ENCODE peak calls at places on chromosomes 6 and 20, in five cellular contexts. O, G, K, V and S are unnamed samples.

GRCh38 chr20:48841861-48842529 is 14.2 kb upstream of the PREX1 start:
- DNase-seq in O (no peak), G (no peak), K (no peak), V (no peak), S (peak)

GRCh38 chr6:38482466-38482865 is 157.3 kb downstream of the BTBD9 start:
- DNase-seq in O (no peak), G (no peak), K (no peak), V (no peak), S (no peak)

GRCh38 chr6:108737594-108738546 is 110.4 kb upstream of the ARMC2 start:
- DNase-seq in O (no peak), G (no peak), K (no peak), V (no peak), S (peak)

GRCh38 chr6:85418059-85418458 is 31.8 kb upstream of the NT5E start:
- DNase-seq in O (no peak), G (no peak), K (no peak), V (no peak), S (peak)

GRCh38 chr6:80217799-80218198 is 111.3 kb downstream of the BCKDHB start:
- DNase-seq in O (no peak), G (no peak), K (no peak), V (no peak), S (peak)

GRCh38 chr6:56521988-56522387 is 120.7 kb downstream of the DST start:
- DNase-seq in O (no peak), G (no peak), K (no peak), V (no peak), S (no peak)

GRCh38 chr6:21101694-21102093 is 491.9 kb upstream of the SOX4 start:
- DNase-seq in O (no peak), G (no peak), K (no peak), V (no peak), S (no peak)

GRCh38 chr6:159390384-159390783 is 221.2 kb downstream of the FNDC1 start:
- DNase-seq in O (no peak), G (no peak), K (no peak), V (no peak), S (peak)

GRCh38 chr6:55957961-55958422 is 82.6 kb upstream of the BMP5 start:
- DNase-seq in O (no peak), G (no peak), K (no peak), V (no peak), S (peak)

GRCh38 chr20:420721-421574 is 12.8 kb downstream of the RBCK1 start:
- DNase-seq in O (no peak), G (no peak), K (no peak), V (no peak), S (no peak)

GRCh38 chr6:5096482-5096881 is 11.3 kb downstream of the PPP1R3G start:
- DNase-seq in O (no peak), G (no peak), K (no peak), V (no peak), S (no peak)

GRCh38 chr20:46695888-46696287 is 6.6 kb upstream of the TP53RK start:
- DNase-seq in O (no peak), G (no peak), K (no peak), V (no peak), S (peak)

GRCh38 chr20:59082981-59083380 is 40.4 kb upstream of the PRELID3B start:
- DNase-seq in O (no peak), G (no peak), K (no peak), V (no peak), S (no peak)

GRCh38 chr20:57835462-57836455 is 125.9 kb upstream of the PMEPA1 start:
- DNase-seq in O (no peak), G (no peak), K (no peak), V (no peak), S (no peak)

GRCh38 chr6:131787079-131787478 is 20.7 kb upstream of the ENPP1 start:
- DNase-seq in O (no peak), G (no peak), K (no peak), V (no peak), S (no peak)

GRCh38 chr6:147167576-147168461 is 36.4 kb upstream of the STXBP5 start:
- DNase-seq in O (no peak), G (no peak), K (no peak), V (no peak), S (no peak)

GRCh38 chr6:32095338-32096086 is 13.6 kb downstream of the TNXB start:
- DNase-seq in O (no peak), G (no peak), K (no peak), V (no peak), S (no peak)

GRCh38 chr6:121732641-121733040 is 297.2 kb downstream of the GJA1 start:
- DNase-seq in O (no peak), G (no peak), K (no peak), V (no peak), S (peak)

GRCh38 chr6:98957440-98957839 is 9.7 kb upstream of the FBXL4 start:
- DNase-seq in O (no peak), G (no peak), K (no peak), V (no peak), S (peak)

GRCh38 chr6:159169193-159169555 is at the start of gene FNDC1:
- DNase-seq in O (no peak), G (no peak), K (no peak), V (peak), S (no peak)